ENCODE peak calls at places on chromosomes 5 and 9, in four cellular contexts. D, O, I and A are unnamed samples.

GRCh38 chr5:55851675-55851979 is 470 bp downstream of the IL31RA start:
- DNase-seq in D (no peak), O (no peak), I (no peak), A (no peak)

GRCh38 chr5:116084231-116084630 is 594 bp upstream of the COMMD10 start:
- DNase-seq in D (peak), O (no peak), I (peak), A (peak)

GRCh38 chr5:160287378-160288051 is 24.8 kb downstream of the CCNJL start:
- DNase-seq in D (no peak), O (peak), I (peak), A (no peak)

GRCh38 chr5:151238303-151238741 is 14.4 kb upstream of the CCDC69 start:
- DNase-seq in D (no peak), O (no peak), I (peak), A (no peak)

GRCh38 chr5:150485770-150486401 is 22.0 kb upstream of the NDST1 start:
- DNase-seq in D (no peak), O (peak), I (peak), A (no peak)

GRCh38 chr5:36389245-36389644 is 87.5 kb upstream of the RANBP3L start:
- DNase-seq in D (no peak), O (no peak), I (no peak), A (no peak)

GRCh38 chr9:122084276-122084675 is 8.8 kb downstream of the TTLL11 start:
- DNase-seq in D (no peak), O (no peak), I (peak), A (no peak)

GRCh38 chr9:114093761-114094505 is 5.2 kb downstream of the KIF12 start:
- DNase-seq in D (no peak), O (no peak), I (no peak), A (no peak)

GRCh38 chr5:67353500-67353931 is 156.9 kb upstream of the CD180 start:
- DNase-seq in D (peak), O (no peak), I (peak), A (peak)

GRCh38 chr5:176866913-176867312 is 32.2 kb downstream of the HK3 start:
- DNase-seq in D (no peak), O (peak), I (no peak), A (peak)

GRCh38 chr9:114163517-114163924 is 8.2 kb downstream of the COL27A1 start:
- DNase-seq in D (no peak), O (no peak), I (peak), A (no peak)

GRCh38 chr9:114419796-114420195 is 32.0 kb upstream of the AKNA start:
- DNase-seq in D (no peak), O (no peak), I (no peak), A (no peak)

GRCh38 chr5:113778147-113778546 is 264.7 kb downstream of the YTHDC2 start:
- DNase-seq in D (no peak), O (no peak), I (no peak), A (no peak)

GRCh38 chr5:116883875-116884274 is 309.3 kb upstream of the SEMA6A start:
- DNase-seq in D (no peak), O (no peak), I (no peak), A (no peak)